ENCODE peak calls at places on chromosome 4, in five cellular contexts. One of them, this sample, is unnamed.

GRCh38 chr4:99811850-99812249 is 4.8 kb upstream of the DAPP1 start:
- DNase-seq in suprapubic skin: no peak
- DNase-seq in H1: no peak
- DNase-seq in Peyer's patch: peak
- DNase-seq in transverse colon: peak
- DNase-seq in this sample: peak

GRCh38 chr4:146255463-146255862 is 41.1 kb downstream of the REELD1 start:
- DNase-seq in suprapubic skin: no peak
- DNase-seq in H1: no peak
- DNase-seq in Peyer's patch: no peak
- DNase-seq in transverse colon: no peak
- DNase-seq in this sample: no peak

GRCh38 chr4:88318751-88319350 is 34.5 kb upstream of the PPM1K start:
- DNase-seq in suprapubic skin: no peak
- DNase-seq in H1: peak
- DNase-seq in Peyer's patch: no peak
- DNase-seq in transverse colon: no peak
- DNase-seq in this sample: no peak

GRCh38 chr4:127622923-127623754 is 9.6 kb upstream of the INTU start:
- DNase-seq in suprapubic skin: no peak
- DNase-seq in H1: peak
- DNase-seq in Peyer's patch: no peak
- DNase-seq in transverse colon: peak
- DNase-seq in this sample: no peak

GRCh38 chr4:118276551-118276950 is 76.3 kb downstream of the PRSS12 start:
- DNase-seq in suprapubic skin: no peak
- DNase-seq in H1: no peak
- DNase-seq in Peyer's patch: no peak
- DNase-seq in transverse colon: no peak
- DNase-seq in this sample: no peak

GRCh38 chr4:113962719-113963274 is 16.6 kb downstream of the ARSJ start:
- DNase-seq in suprapubic skin: no peak
- DNase-seq in H1: no peak
- DNase-seq in Peyer's patch: no peak
- DNase-seq in transverse colon: no peak
- DNase-seq in this sample: no peak

GRCh38 chr4:38673109-38673978 is 9.3 kb downstream of the KLF3 start:
- DNase-seq in suprapubic skin: peak
- DNase-seq in H1: no peak
- DNase-seq in Peyer's patch: peak
- DNase-seq in transverse colon: peak
- DNase-seq in this sample: no peak

GRCh38 chr4:143346208-143346607 is 9.5 kb downstream of the GAB1 start:
- DNase-seq in suprapubic skin: no peak
- DNase-seq in H1: no peak
- DNase-seq in Peyer's patch: no peak
- DNase-seq in transverse colon: no peak
- DNase-seq in this sample: no peak

GRCh38 chr4:106266201-106266600 is 49.8 kb downstream of the TBCK start:
- DNase-seq in suprapubic skin: no peak
- DNase-seq in H1: no peak
- DNase-seq in Peyer's patch: no peak
- DNase-seq in transverse colon: no peak
- DNase-seq in this sample: no peak

GRCh38 chr4:175562537-175562936 is 249.5 kb downstream of the GPM6A start:
- DNase-seq in suprapubic skin: no peak
- DNase-seq in H1: no peak
- DNase-seq in Peyer's patch: no peak
- DNase-seq in transverse colon: no peak
- DNase-seq in this sample: no peak

GRCh38 chr4:98566491-98567008 is 91.9 kb downstream of the TSPAN5 start:
- DNase-seq in suprapubic skin: no peak
- DNase-seq in H1: no peak
- DNase-seq in Peyer's patch: no peak
- DNase-seq in transverse colon: no peak
- DNase-seq in this sample: no peak

GRCh38 chr4:147707892-147708672 is 23.8 kb upstream of the ARHGAP10 start:
- DNase-seq in suprapubic skin: no peak
- DNase-seq in H1: peak
- DNase-seq in Peyer's patch: peak
- DNase-seq in transverse colon: peak
- DNase-seq in this sample: peak

GRCh38 chr4:24794916-24795665 is at the start of gene SOD3:
- DNase-seq in suprapubic skin: peak
- DNase-seq in H1: peak
- DNase-seq in Peyer's patch: peak
- DNase-seq in transverse colon: peak
- DNase-seq in this sample: peak

GRCh38 chr4:125739760-125740159 is 425.0 kb downstream of the FAT4 start:
- DNase-seq in suprapubic skin: no peak
- DNase-seq in H1: no peak
- DNase-seq in Peyer's patch: no peak
- DNase-seq in transverse colon: no peak
- DNase-seq in this sample: no peak

GRCh38 chr4:76504613-76505465 is 69.8 kb downstream of the SHROOM3 start:
- DNase-seq in suprapubic skin: no peak
- DNase-seq in H1: no peak
- DNase-seq in Peyer's patch: no peak
- DNase-seq in transverse colon: no peak
- DNase-seq in this sample: peak
- TF ChIP-seq POLR2A in suprapubic skin: no peak
- TF ChIP-seq POLR2A in H1: no peak
- TF ChIP-seq POLR2A in Peyer's patch: no peak
- TF ChIP-seq POLR2A in transverse colon: no peak
- TF ChIP-seq POLR2A in this sample: no peak

DNA sequence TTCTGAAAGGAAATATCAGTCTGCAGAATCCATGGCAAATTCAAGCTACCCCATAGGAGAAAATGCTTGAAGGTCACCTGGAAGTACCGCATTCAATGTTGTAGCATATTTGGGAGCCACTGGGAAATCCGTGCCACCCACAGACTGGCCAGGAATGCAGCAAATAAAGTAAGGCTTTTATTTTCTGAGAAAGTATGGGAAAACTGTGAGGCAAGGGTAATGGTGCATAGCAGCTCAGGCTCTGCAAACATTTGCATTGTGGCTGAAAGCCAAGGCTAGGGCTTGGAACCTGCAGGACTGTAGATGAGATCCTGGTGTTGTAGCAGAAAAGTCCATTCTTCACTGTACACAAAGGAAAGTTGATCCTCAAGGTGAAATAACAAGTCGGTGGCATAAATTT is 450.9 kb upstream of the NR3C2 start:
- DNase-seq in suprapubic skin: no peak
- DNase-seq in H1: no peak
- DNase-seq in Peyer's patch: no peak
- DNase-seq in transverse colon: no peak
- DNase-seq in this sample: no peak
- H3K4me3 ChIP-seq in suprapubic skin: no peak
- H3K4me3 ChIP-seq in H1: no peak
- H3K4me3 ChIP-seq in Peyer's patch: no peak
- H3K4me3 ChIP-seq in transverse colon: no peak
- H3K4me3 ChIP-seq in this sample: no peak

GRCh38 chr4:181146031-181146430 is 1097.2 kb upstream of the TENM3 start:
- DNase-seq in suprapubic skin: no peak
- DNase-seq in H1: no peak
- DNase-seq in Peyer's patch: no peak
- DNase-seq in transverse colon: no peak
- DNase-seq in this sample: no peak

GRCh38 chr4:181143241-181143854 is 1099.9 kb upstream of the TENM3 start:
- DNase-seq in suprapubic skin: peak
- DNase-seq in H1: peak
- DNase-seq in Peyer's patch: peak
- DNase-seq in transverse colon: peak
- DNase-seq in this sample: peak

GRCh38 chr4:181137351-181137750 is 1105.9 kb upstream of the TENM3 start:
- DNase-seq in suprapubic skin: no peak
- DNase-seq in H1: no peak
- DNase-seq in Peyer's patch: no peak
- DNase-seq in transverse colon: no peak
- DNase-seq in this sample: no peak

GRCh38 chr4:181138116-181138515 is 1105.1 kb upstream of the TENM3 start:
- DNase-seq in suprapubic skin: no peak
- DNase-seq in H1: no peak
- DNase-seq in Peyer's patch: no peak
- DNase-seq in transverse colon: no peak
- DNase-seq in this sample: no peak

GRCh38 chr4:181140037-181140603 is 1103.1 kb upstream of the TENM3 start:
- DNase-seq in suprapubic skin: no peak
- DNase-seq in H1: no peak
- DNase-seq in Peyer's patch: no peak
- DNase-seq in transverse colon: no peak
- DNase-seq in this sample: no peak
- TF ChIP-seq POLR2A in suprapubic skin: no peak
- TF ChIP-seq POLR2A in H1: no peak
- TF ChIP-seq POLR2A in Peyer's patch: no peak
- TF ChIP-seq POLR2A in transverse colon: no peak
- TF ChIP-seq POLR2A in this sample: no peak

DNA sequence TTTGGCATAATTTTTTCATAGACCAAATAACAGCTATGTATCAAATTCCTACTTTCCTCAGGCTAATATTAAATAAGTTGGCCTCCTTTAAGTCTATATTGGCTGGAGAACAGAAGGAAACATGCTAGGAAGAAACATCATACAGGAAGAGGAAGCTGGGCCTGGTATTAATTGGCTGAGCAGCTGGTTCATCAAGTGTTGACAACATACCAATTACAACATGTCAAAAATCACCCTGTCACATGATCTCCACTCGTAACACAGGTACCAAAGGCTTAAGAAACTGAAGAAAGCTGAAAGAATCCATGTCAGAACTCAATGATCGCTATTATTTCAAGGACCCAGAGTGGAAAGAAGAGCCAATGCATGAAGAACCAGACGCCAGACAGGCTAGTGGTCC is 10.5 kb downstream of the WDFY3 start:
- DNase-seq in suprapubic skin: no peak
- DNase-seq in H1: no peak
- DNase-seq in Peyer's patch: no peak
- DNase-seq in transverse colon: no peak
- DNase-seq in this sample: no peak
- H3K4me3 ChIP-seq in suprapubic skin: no peak
- H3K4me3 ChIP-seq in H1: no peak
- H3K4me3 ChIP-seq in Peyer's patch: no peak
- H3K4me3 ChIP-seq in transverse colon: no peak
- H3K4me3 ChIP-seq in this sample: no peak

GRCh38 chr4:8242782-8243556 is 26.6 kb upstream of the HTRA3 start:
- DNase-seq in suprapubic skin: no peak
- DNase-seq in H1: no peak
- DNase-seq in Peyer's patch: no peak
- DNase-seq in transverse colon: no peak
- DNase-seq in this sample: no peak
- TF ChIP-seq POLR2A in suprapubic skin: no peak
- TF ChIP-seq POLR2A in H1: no peak
- TF ChIP-seq POLR2A in Peyer's patch: no peak
- TF ChIP-seq POLR2A in transverse colon: no peak
- TF ChIP-seq POLR2A in this sample: no peak

DNA sequence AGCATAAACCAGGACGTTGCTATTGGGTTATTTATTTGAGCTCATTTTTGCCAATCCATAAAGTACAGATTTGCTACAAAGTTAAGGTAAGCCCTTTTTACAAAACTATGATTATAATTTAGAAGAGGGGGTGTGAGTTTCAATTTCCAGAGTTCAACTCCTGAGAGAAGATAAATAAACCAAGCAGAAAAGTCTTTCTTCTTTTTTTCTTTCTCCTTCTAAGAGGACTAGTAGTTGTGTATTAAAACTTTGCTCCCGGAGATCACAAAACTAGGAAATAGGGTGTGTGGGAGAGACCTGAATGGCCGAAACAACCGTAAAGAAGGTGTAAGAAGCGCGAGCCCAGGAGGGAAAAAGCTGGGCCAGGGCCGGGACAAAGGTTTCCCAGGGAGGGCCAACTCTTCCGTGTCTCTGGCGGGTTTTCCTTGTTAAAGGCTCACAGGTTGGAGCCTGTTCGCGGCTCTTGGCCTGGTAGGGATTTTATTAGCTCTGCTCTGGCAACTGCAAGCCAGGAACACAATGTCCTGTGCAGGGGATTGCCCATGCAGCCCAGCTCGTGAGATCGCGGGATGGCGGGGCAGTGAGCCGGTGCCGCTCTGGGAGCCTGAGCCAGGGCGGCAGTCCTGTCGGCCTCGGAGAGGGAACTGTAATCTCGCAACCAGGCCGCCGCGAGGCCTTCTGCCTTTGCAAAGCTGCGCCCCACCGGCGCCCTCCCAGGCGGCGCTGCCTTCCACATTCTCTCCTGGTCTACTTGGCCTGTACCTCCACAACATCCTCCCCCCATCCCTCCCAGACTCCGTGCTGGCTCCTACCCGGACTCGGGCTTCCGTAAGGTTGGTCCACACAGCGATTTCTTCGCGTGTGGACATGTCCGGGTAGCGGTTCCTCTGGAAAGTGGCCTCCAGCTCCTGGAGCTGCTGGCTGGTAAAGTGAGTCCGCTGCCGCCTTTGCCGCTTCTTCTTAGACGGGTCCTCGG is 2.2 kb downstream of the PITX2 start:
- DNase-seq in suprapubic skin: no peak
- DNase-seq in H1: peak
- DNase-seq in Peyer's patch: peak
- DNase-seq in transverse colon: peak
- DNase-seq in this sample: no peak
- H3K4me3 ChIP-seq in suprapubic skin: peak
- H3K4me3 ChIP-seq in H1: peak
- H3K4me3 ChIP-seq in Peyer's patch: peak
- H3K4me3 ChIP-seq in transverse colon: no peak
- H3K4me3 ChIP-seq in this sample: peak

GRCh38 chr4:41532880-41533279 is 5.1 kb upstream of the LIMCH1 start:
- DNase-seq in suprapubic skin: no peak
- DNase-seq in H1: no peak
- DNase-seq in Peyer's patch: no peak
- DNase-seq in transverse colon: no peak
- DNase-seq in this sample: no peak
- TF ChIP-seq POLR2A in suprapubic skin: no peak
- TF ChIP-seq POLR2A in H1: no peak
- TF ChIP-seq POLR2A in Peyer's patch: no peak
- TF ChIP-seq POLR2A in transverse colon: no peak
- TF ChIP-seq POLR2A in this sample: no peak

GRCh38 chr4:36771411-36772153 is 473.0 kb upstream of the NWD2 start:
- DNase-seq in suprapubic skin: no peak
- DNase-seq in H1: no peak
- DNase-seq in Peyer's patch: no peak
- DNase-seq in transverse colon: no peak
- DNase-seq in this sample: no peak
- H3K4me3 ChIP-seq in suprapubic skin: no peak
- H3K4me3 ChIP-seq in H1: no peak
- H3K4me3 ChIP-seq in Peyer's patch: no peak
- H3K4me3 ChIP-seq in transverse colon: no peak
- H3K4me3 ChIP-seq in this sample: no peak

This sample was measured in tibial nerve.